ENCODE peak calls at places on chromosome 19, in four cellular contexts. E is WTC11, X is K562, W is H1. K is an unnamed sample.

GRCh38 chr19:38730731-38731589 is 13.3 kb downstream of the CAPN12 start:
- DNase-seq in E (no peak), X (no peak), W (no peak), K (no peak)

GRCh38 chr19:32881766-32882165 is 12.2 kb upstream of the SLC7A9 start:
- DNase-seq in E (no peak), X (no peak), W (peak; percentile 45), K (no peak)

GRCh38 chr19:10773969-10774368 is 56.1 kb downstream of the DNM2 start:
- DNase-seq in E (no peak), X (no peak), W (no peak), K (no peak)

GRCh38 chr19:51166846-51167490 is 24.9 kb downstream of the SIGLEC7 start:
- DNase-seq in E (no peak), X (no peak), W (no peak), K (no peak)

GRCh38 chr19:53870485-53870844 is 2.8 kb downstream of the MYADM start:
- DNase-seq in E (no peak), X (no peak), W (no peak), K (no peak)

GRCh38 chr19:34241513-34242337 is 12.6 kb upstream of the GARRE1 start:
- DNase-seq in E (peak; percentile 87), X (no peak), W (peak; percentile 83), K (no peak)

GRCh38 chr19:15702590-15702930 is 25.3 kb upstream of the OR10H2 start:
- DNase-seq in E (no peak), X (peak; percentile 28), W (no peak), K (peak; percentile 31)

GRCh38 chr19:8361921-8362793 is 1.8 kb upstream of the ANGPTL4 start:
- DNase-seq in E (no peak), X (no peak), W (no peak), K (peak; percentile 84)

GRCh38 chr19:48815870-48816501 is 5.2 kb upstream of the BCAT2 start:
- DNase-seq in E (no peak), X (no peak), W (no peak), K (peak; percentile 36)

GRCh38 chr19:31132753-31133110 is 216.5 kb downstream of the TSHZ3 start:
- DNase-seq in E (no peak), X (no peak), W (no peak), K (no peak)

GRCh38 chr19:39582891-39583625 is 19.3 kb upstream of the LGALS13 start:
- DNase-seq in E (no peak), X (no peak), W (no peak), K (no peak)

GRCh38 chr19:42378225-42378929 is 11.7 kb downstream of the CNFN start:
- DNase-seq in E (no peak), X (no peak), W (no peak), K (no peak)

GRCh38 chr19:48575931-48576622 is 24.1 kb downstream of the SULT2B1 start:
- DNase-seq in E (no peak), X (no peak), W (no peak), K (no peak)

GRCh38 chr19:50639121-50640112 is at the start of gene SYT3:
- DNase-seq in E (peak; percentile 83), X (peak; percentile 95), W (peak; percentile 80), K (peak; percentile 95)

GRCh38 chr19:49766938-49767315 is at the start of gene AP2A1:
- DNase-seq in E (no peak), X (no peak), W (no peak), K (no peak)

GRCh38 chr19:49224856-49225255 is 67.3 kb downstream of the TRPM4 start:
- DNase-seq in E (peak; percentile 79), X (peak; percentile 52), W (peak; percentile 78), K (peak; percentile 66)

GRCh38 chr19:10501971-10502523 is 1.1 kb downstream of the KEAP1 start:
- DNase-seq in E (peak; percentile 45), X (no peak), W (peak; percentile 71), K (peak; percentile 90)

GRCh38 chr19:48967346-48968178 is 2.5 kb downstream of the FTL start:
- DNase-seq in E (no peak), X (no peak), W (no peak), K (no peak)

GRCh38 chr19:7926021-7926726 is at the start of gene CTXN1:
- DNase-seq in E (peak; percentile 80), X (peak; percentile 83), W (peak; percentile 91), K (peak; percentile 94)

GRCh38 chr19:47273313-47274070 is 1.2 kb upstream of the INAFM1 start:
- DNase-seq in E (peak; percentile 93), X (peak; percentile 85), W (peak; percentile 92), K (peak; percentile 98)

GRCh38 chr19:7811989-7812388 is 18.0 kb upstream of the EVI5L start:
- DNase-seq in E (no peak), X (no peak), W (no peak), K (no peak)

GRCh38 chr19:10001899-10002298 is 8.4 kb downstream of the COL5A3 start:
- DNase-seq in E (peak; percentile 75), X (peak; percentile 54), W (peak; percentile 82), K (no peak)

GRCh38 chr19:53132231-53132991 is at the start of gene ZNF415:
- DNase-seq in E (peak; percentile 91), X (no peak), W (peak; percentile 83), K (peak; percentile 89)

DNA sequence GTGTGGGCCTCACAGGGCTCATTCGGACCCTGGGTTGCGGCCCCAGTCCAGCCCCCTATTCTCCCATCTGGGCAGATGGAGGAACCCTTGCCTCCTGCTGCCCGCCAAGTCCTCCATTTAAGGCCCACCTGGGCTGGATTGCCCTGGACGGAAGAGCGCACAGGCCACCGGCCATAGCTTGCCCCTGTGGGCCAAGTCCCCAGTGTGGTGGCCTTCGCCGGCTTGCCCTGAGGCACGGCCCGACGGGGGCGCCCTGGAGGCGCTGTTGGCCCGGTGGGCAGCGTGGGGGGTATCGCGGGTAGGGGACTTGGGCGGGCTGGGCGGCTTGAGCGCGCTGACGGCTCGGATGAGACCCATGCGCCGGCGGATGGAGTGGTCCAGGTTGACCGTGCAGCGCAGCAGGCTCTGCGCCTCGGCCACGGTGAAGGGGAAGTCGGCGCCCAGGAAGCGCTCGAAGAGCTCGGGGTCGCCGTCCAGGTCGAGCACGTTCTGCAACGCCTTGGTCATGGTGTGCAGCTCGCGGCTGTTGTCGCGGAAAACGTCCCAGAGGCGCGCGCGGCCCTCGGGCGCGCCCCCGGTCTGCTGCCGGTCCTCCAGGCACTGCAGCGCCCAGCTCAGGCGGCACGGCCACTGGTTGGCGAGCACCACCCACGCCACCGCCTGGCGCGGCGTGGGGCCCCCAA is 8.8 kb downstream of the NKPD1 start:
- DNase-seq in E (peak; percentile 54), X (no peak), W (no peak), K (no peak)
- TF ChIP-seq TEAD4 in E (no peak), X (no peak), W (no peak), K (no peak)

GRCh38 chr19:58350001-58350801 is 3.1 kb downstream of the A1BG start:
- DNase-seq in E (no peak), X (no peak), W (no peak), K (no peak)
- TF ChIP-seq TEAD4 in E (no peak), X (no peak), W (no peak), K (no peak)

DNA sequence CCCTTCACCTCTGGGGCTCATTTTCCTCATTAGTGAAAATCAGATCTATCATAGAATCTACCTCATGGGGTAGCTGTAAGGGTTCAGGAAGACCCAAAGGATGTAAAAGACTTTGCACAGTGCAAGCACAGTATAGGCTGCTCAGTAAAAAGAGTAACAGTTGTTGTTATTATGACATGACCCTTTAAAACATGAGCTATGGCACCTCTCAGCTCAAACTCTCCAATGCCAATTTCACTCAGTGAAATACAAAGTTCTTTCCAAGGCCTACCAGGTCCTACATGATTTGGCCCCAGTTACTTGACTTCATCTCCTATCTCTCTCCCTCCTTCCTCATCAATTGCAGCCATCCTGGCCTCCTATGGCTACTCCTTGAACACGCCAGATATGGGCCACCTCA is 4.9 kb downstream of the SMG9 start:
- DNase-seq in E (no peak), X (no peak), W (no peak), K (no peak)
- TF ChIP-seq TEAD4 in E (no peak), X (no peak), W (no peak), K (no peak)

DNA sequence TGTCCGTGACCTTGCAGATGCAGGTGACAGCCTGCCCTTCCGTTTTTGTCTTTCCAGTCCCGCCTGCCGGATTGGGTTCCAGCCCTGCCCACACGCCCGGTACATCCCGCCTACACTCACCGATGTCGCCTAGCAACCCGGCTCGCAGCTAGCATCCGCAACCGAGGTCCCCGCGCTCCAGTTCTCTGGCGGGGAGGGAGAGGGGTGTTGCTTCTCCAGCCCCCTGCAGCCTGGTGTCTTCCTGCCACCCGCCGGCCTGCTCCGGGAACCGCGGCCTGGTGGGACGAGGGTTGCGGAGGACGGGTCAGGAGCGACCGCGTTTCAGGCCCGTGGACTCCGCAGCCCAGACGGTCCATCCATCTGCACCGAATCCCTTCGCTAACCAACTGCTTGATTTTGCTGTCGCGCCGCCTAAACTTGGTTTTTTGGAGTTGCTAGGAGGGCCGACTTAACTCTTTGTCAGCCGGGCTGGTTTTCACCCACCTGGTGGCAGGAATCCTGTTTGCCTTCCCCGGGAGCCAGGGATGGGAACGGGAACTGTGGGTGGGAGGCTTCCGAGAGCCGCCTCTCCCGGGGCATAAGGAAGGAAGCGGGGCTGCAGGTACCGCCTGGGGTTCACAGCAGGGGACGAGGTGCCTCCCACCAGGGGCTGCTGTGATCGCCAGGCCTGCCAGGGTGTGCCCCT is 15.4 kb upstream of the MATK start:
- DNase-seq in E (peak; percentile 74), X (peak; percentile 56), W (peak; percentile 81), K (peak; percentile 85)
- TF ChIP-seq TEAD4 in E (no peak), X (no peak), W (peak; percentile 95), K (no peak)

GRCh38 chr19:58513213-58513693 is 1.5 kb upstream of the SLC27A5 start:
- DNase-seq in E (no peak), X (no peak), W (no peak), K (no peak)
- TF ChIP-seq TEAD4 in E (no peak), X (no peak), W (no peak), K (no peak)

GRCh38 chr19:4638828-4639530 is at the start of gene TNFAIP8L1:
- DNase-seq in E (peak; percentile 99), X (peak; percentile 100), W (peak; percentile 99), K (peak; percentile 100)

GRCh38 chr19:4638330-4638729 is 986 bp upstream of the TNFAIP8L1 start:
- DNase-seq in E (no peak), X (no peak), W (no peak), K (no peak)

GRCh38 chr19:4640247-4641000 is 1.1 kb downstream of the TNFAIP8L1 start:
- DNase-seq in E (no peak), X (no peak), W (no peak), K (no peak)

GRCh38 chr19:4641132-4641531 is 1.8 kb downstream of the TNFAIP8L1 start:
- DNase-seq in E (no peak), X (no peak), W (no peak), K (no peak)

GRCh38 chr19:4639531-4640246 is 373 bp downstream of the TNFAIP8L1 start:
- DNase-seq in E (no peak), X (no peak), W (no peak), K (peak; percentile 74)
- TF ChIP-seq TEAD4 in E (no peak), X (no peak), W (peak; percentile 69), K (no peak)

GRCh38 chr19:5990289-5990797 is 12.4 kb upstream of the RANBP3 start:
- DNase-seq in E (peak; percentile 44), X (peak; percentile 85), W (peak; percentile 65), K (no peak)
- TF ChIP-seq TEAD4 in E (no peak), X (peak; percentile 37), W (peak; percentile 11), K (no peak)

GRCh38 chr19:30120860-30121484 is 178.9 kb downstream of the URI1 start:
- DNase-seq in E (no peak), X (no peak), W (no peak), K (no peak)
- TF ChIP-seq TEAD4 in E (no peak), X (no peak), W (no peak), K (no peak)

K was measured in SK-N-SH.